ENCODE peak calls at places on chromosomes 5 and 9, in ten cellular contexts. G, S, K, H, M, E, I, A, V and T are unnamed samples.
A peak's percentile ranks its signal among the peaks of the same experiment; 100 is the strongest.

GRCh38 chr9:114102484-114102883 is 3.4 kb upstream of the KIF12 start:
- DNase-seq in V (no peak), H (no peak), G (no peak), E (no peak), A (no peak), K (no peak), S (no peak), I (no peak), M (no peak), T (no peak)

GRCh38 chr5:19885040-19885824 is 102.8 kb downstream of the CDH18 start:
- DNase-seq in V (no peak), S (no peak), H (no peak), A (no peak), K (no peak), M (no peak), G (no peak), I (no peak), E (no peak), T (no peak)

GRCh38 chr9:91197232-91198181 is 164.2 kb downstream of the AUH start:
- DNase-seq in H (peak; percentile 92), S (peak; percentile 88), A (no peak), I (peak; percentile 85), K (peak; percentile 70), V (peak; percentile 95), E (peak; percentile 81), G (no peak), M (peak; percentile 90), T (peak; percentile 92)

GRCh38 chr5:97838214-97838613 is 655.2 kb upstream of the RIOK2 start:
- DNase-seq in K (no peak), M (no peak), E (peak; percentile 66), G (no peak), I (peak; percentile 48), H (no peak), A (no peak), V (no peak), S (no peak), T (peak; percentile 84)

GRCh38 chr5:55577353-55578060 is 42.7 kb upstream of the PLPP1 start:
- DNase-seq in V (no peak), M (no peak), S (no peak), H (no peak), E (no peak), K (peak; percentile 80), G (no peak), I (no peak), A (no peak), T (peak; percentile 32)

GRCh38 chr5:132767150-132767549 is 9.9 kb downstream of the SEPTIN8 start:
- DNase-seq in H (peak; percentile 40), G (no peak), E (no peak), M (no peak), I (no peak), K (no peak), V (no peak), S (no peak), A (no peak), T (no peak)

GRCh38 chr9:121735065-121735791 is 83.8 kb downstream of the DAB2IP start:
- DNase-seq in G (no peak), S (peak; percentile 77), H (peak; percentile 66), K (no peak), V (no peak), M (peak; percentile 61), E (peak; percentile 85), I (no peak), A (no peak), T (peak; percentile 64)

GRCh38 chr5:19047277-19047676 is 940.7 kb downstream of the CDH18 start:
- DNase-seq in H (no peak), A (no peak), S (no peak), V (no peak), I (no peak), G (no peak), K (no peak), E (no peak), M (no peak), T (no peak)

GRCh38 chr5:17282283-17283120 is 65.1 kb downstream of the BASP1 start:
- DNase-seq in H (peak; percentile 82), S (no peak), V (no peak), I (no peak), G (no peak), E (peak; percentile 35), M (no peak), A (no peak), K (no peak), T (no peak)

GRCh38 chr9:85715587-85715986 is 26.2 kb downstream of the AGTPBP1 start:
- DNase-seq in V (no peak), M (no peak), A (no peak), G (no peak), E (no peak), S (no peak), K (no peak), I (no peak), H (no peak), T (no peak)

GRCh38 chr9:85713897-85714296 is 27.9 kb downstream of the AGTPBP1 start:
- DNase-seq in G (no peak), K (no peak), V (no peak), E (no peak), H (no peak), S (no peak), I (no peak), A (no peak), M (no peak), T (no peak)

GRCh38 chr9:85717220-85717619 is 24.5 kb downstream of the AGTPBP1 start:
- DNase-seq in G (no peak), V (no peak), A (no peak), E (no peak), K (no peak), S (no peak), M (no peak), I (no peak), H (no peak), T (no peak)

GRCh38 chr9:85716031-85716877 is 25.5 kb downstream of the AGTPBP1 start:
- DNase-seq in I (no peak), H (no peak), E (no peak), V (no peak), G (no peak), A (no peak), M (no peak), K (no peak), S (no peak), T (no peak)
- TF ChIP-seq CTCF in I (no peak), H (no peak), E (no peak), V (no peak), G (peak; percentile 37), A (no peak), M (no peak), K (no peak), S (peak; percentile 9), T (no peak)

GRCh38 chr9:92759990-92760893 is 4.4 kb downstream of the BICD2 start:
- DNase-seq in K (peak; percentile 80), V (no peak), E (no peak), I (no peak), H (no peak), M (no peak), G (no peak), A (no peak), S (no peak), T (no peak)
- H3K27ac ChIP-seq in K (peak overlapping the region; percentile 24), V (no peak overlapping the region), E (no peak overlapping the region), I (no peak overlapping the region), H (no peak overlapping the region), M (no peak overlapping the region), G (no peak overlapping the region), A (no peak overlapping the region), S (no peak overlapping the region), T (peak overlapping the region; percentile 81)

GRCh38 chr9:124755061-124755460 is 16.1 kb downstream of the NR6A1 start:
- DNase-seq in E (no peak), G (no peak), A (no peak), S (no peak), M (no peak), V (no peak), I (no peak), H (no peak), K (no peak), T (no peak)

GRCh38 chr9:124756011-124756410 is 15.1 kb downstream of the NR6A1 start:
- DNase-seq in H (no peak), K (no peak), G (no peak), A (no peak), S (no peak), I (no peak), M (no peak), E (no peak), V (no peak), T (no peak)

GRCh38 chr9:124757589-124757988 is 13.5 kb downstream of the NR6A1 start:
- DNase-seq in H (no peak), E (no peak), I (no peak), S (no peak), M (no peak), K (no peak), V (no peak), A (no peak), G (no peak), T (no peak)

GRCh38 chr9:124752967-124753366 is 18.1 kb downstream of the NR6A1 start:
- DNase-seq in G (peak; percentile 29), M (no peak), I (no peak), V (no peak), K (no peak), S (no peak), E (no peak), H (no peak), A (no peak), T (peak; percentile 71)

GRCh38 chr9:124754289-124754688 is 16.8 kb downstream of the NR6A1 start:
- DNase-seq in V (no peak), A (no peak), S (no peak), G (peak; percentile 31), M (no peak), H (no peak), K (no peak), E (peak; percentile 40), I (no peak), T (peak; percentile 43)
- TF ChIP-seq CTCF in V (peak; percentile 11), A (no peak), S (peak; percentile 62), G (peak; percentile 74), M (peak; percentile 36), H (no peak), K (no peak), E (peak; percentile 81), I (peak; percentile 69), T (peak; percentile 63)

DNA sequence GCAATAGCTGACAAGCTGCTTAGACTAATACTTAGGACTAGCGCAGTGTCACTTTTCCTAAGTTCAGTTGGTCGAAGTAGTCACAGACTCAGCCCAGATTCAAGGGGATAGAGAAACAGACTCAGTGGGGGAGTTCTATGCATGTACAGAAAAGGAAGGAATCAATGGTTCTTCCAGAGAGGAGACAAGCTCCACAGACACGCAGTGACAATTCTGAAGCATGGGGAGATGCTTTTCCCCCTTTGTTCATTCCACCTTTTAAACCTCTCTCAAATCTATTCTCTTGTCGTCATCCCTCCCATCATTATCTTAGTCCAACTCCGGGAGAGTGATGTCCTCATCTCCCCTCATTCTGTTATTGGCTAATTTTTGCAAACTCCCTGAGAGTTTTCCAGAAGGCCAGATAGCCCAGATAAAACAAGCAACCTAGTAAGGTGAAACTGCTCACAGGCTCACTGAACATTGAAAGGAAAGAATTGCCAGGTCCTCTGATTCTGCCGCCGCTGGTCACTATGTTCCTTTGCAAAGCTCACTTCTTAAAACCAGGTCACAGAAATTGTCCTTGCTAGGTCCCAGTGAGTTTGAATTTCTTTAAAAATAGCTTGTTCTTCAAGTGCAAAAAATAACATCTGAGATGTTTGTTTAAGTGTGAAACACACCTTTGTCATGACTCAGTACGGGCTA is 13.4 kb upstream of the STRBP start:
- DNase-seq in S (no peak), A (no peak), I (no peak), H (no peak), E (no peak), G (no peak), K (no peak), V (no peak), M (no peak), T (no peak)
- H3K27ac ChIP-seq in S (no peak overlapping the region), A (no peak overlapping the region), I (no peak overlapping the region), H (no peak overlapping the region), E (no peak overlapping the region), G (no peak overlapping the region), K (peak overlapping the region; percentile 65), V (no peak overlapping the region), M (no peak overlapping the region), T (no peak overlapping the region)

GRCh38 chr9:133477992-133478850 is 678 bp downstream of the SLC2A6 start:
- DNase-seq in A (no peak), M (no peak), K (peak; percentile 49), V (no peak), S (no peak), E (peak; percentile 14), H (peak; percentile 69), G (no peak), I (no peak), T (peak; percentile 60)
- TF ChIP-seq CTCF in A (no peak), M (no peak), K (no peak), V (no peak), S (no peak), E (no peak), H (no peak), G (no peak), I (no peak), T (no peak)